ENCODE peak calls at places on chromosomes 16 and 17, in six cellular contexts. Y is right lobe of liver, X is esophagus squamous epithelium, N is psoas muscle, Z is heart right ventricle, K is astrocyte. H is an unnamed sample.

GRCh38 chr16:57132470-57132869 is 40.1 kb downstream of the CPNE2 start:
- DNase-seq in Y (no peak), X (no peak), N (no peak), Z (no peak), K (no peak), H (no peak)

GRCh38 chr17:8060274-8060673 is 21.4 kb downstream of the ALOX15B start:
- DNase-seq in Y (no peak), X (no peak), N (no peak), Z (peak; percentile 66), K (peak; percentile 25), H (peak; percentile 45)

GRCh38 chr17:45160505-45161287 is 979 bp upstream of the HEXIM2 start:
- DNase-seq in Y (peak; percentile 87), X (no peak), N (peak; percentile 88), Z (peak; percentile 78), K (peak; percentile 57), H (peak; percentile 88)

GRCh38 chr17:63696381-63696961 is 3.5 kb downstream of the LIMD2 start:
- DNase-seq in Y (no peak), X (no peak), N (no peak), Z (no peak), K (no peak), H (no peak)

GRCh38 chr17:7888184-7888920 is at the start of gene CHD3:
- DNase-seq in Y (no peak), X (no peak), N (no peak), Z (no peak), K (no peak), H (no peak)

GRCh38 chr17:69581061-69581955 is 166.8 kb downstream of the MAP2K6 start:
- DNase-seq in Y (no peak), X (no peak), N (no peak), Z (peak; percentile 29), K (peak; percentile 39), H (no peak)

GRCh38 chr17:7705269-7706255 is 560 bp downstream of the EFNB3 start:
- DNase-seq in Y (no peak), X (no peak), N (no peak), Z (no peak), K (no peak), H (no peak)

GRCh38 chr16:71351558-71351901 is 7.0 kb upstream of the CALB2 start:
- DNase-seq in Y (peak; percentile 66), X (no peak), N (no peak), Z (no peak), K (no peak), H (no peak)

GRCh38 chr16:28846933-28847273 is 755 bp upstream of the TUFM start:
- DNase-seq in Y (no peak), X (no peak), N (peak; percentile 50), Z (no peak), K (no peak), H (no peak)

GRCh38 chr16:31253642-31254045 is 6.1 kb upstream of the ITGAM start:
- DNase-seq in Y (peak; percentile 60), X (no peak), N (peak; percentile 63), Z (peak; percentile 14), K (no peak), H (no peak)

GRCh38 chr16:51708861-51709260 is 557.8 kb upstream of the SALL1 start:
- DNase-seq in Y (no peak), X (no peak), N (no peak), Z (no peak), K (no peak), H (no peak)

GRCh38 chr16:57801098-57801855 is 1.0 kb downstream of the KIFC3 start:
- DNase-seq in Y (peak; percentile 31), X (no peak), N (peak; percentile 18), Z (no peak), K (peak; percentile 74), H (no peak)

GRCh38 chr16:76081936-76082335 is 195.3 kb upstream of the CNTNAP4 start:
- DNase-seq in Y (no peak), X (no peak), N (no peak), Z (no peak), K (no peak), H (no peak)

GRCh38 chr17:51144266-51145022 is 8.9 kb upstream of the NME1 start:
- DNase-seq in Y (no peak), X (no peak), N (no peak), Z (no peak), K (no peak), H (no peak)

GRCh38 chr17:41340496-41340895 is 10.1 kb downstream of the KRT33A start:
- DNase-seq in Y (no peak), X (no peak), N (no peak), Z (no peak), K (no peak), H (no peak)

GRCh38 chr16:82776466-82777146 is 149.8 kb downstream of the CDH13 start:
- DNase-seq in Y (no peak), X (no peak), N (no peak), Z (no peak), K (no peak), H (no peak)

GRCh38 chr17:77957215-77957868 is 1.2 kb upstream of the TNRC6C start:
- DNase-seq in Y (no peak), X (no peak), N (no peak), Z (no peak), K (peak; percentile 13), H (no peak)

GRCh38 chr16:56916571-56917403 is 15.2 kb upstream of the HERPUD1 start:
- DNase-seq in Y (no peak), X (no peak), N (no peak), Z (no peak), K (no peak), H (no peak)

GRCh38 chr16:73063284-73063733 is 15.4 kb upstream of the ZFHX3 start:
- DNase-seq in Y (no peak), X (no peak), N (no peak), Z (no peak), K (no peak), H (no peak)

GRCh38 chr17:70230883-70231282 is 61.6 kb downstream of the KCNJ2 start:
- DNase-seq in Y (no peak), X (no peak), N (no peak), Z (no peak), K (no peak), H (no peak)

GRCh38 chr17:64343833-64344637 is 46.6 kb downstream of the PECAM1 start:
- DNase-seq in Y (peak; percentile 81), X (no peak), N (peak; percentile 70), Z (peak; percentile 92), K (peak; percentile 93), H (peak; percentile 86)

GRCh38 chr17:5730373-5730772 is 146.1 kb upstream of the NLRP1 start:
- DNase-seq in Y (no peak), X (no peak), N (no peak), Z (no peak), K (no peak), H (no peak)

GRCh38 chr17:70070297-70071027 is 4.6 kb upstream of the KCNJ16 start:
- DNase-seq in Y (no peak), X (no peak), N (no peak), Z (no peak), K (peak; percentile 27), H (no peak)

GRCh38 chr16:3098459-3099394 is at the start of gene ZSCAN10:
- DNase-seq in Y (no peak), X (no peak), N (peak; percentile 48), Z (no peak), K (no peak), H (no peak)

GRCh38 chr16:2244301-2244700 is 7.1 kb downstream of the ECI1 start:
- DNase-seq in Y (no peak), X (no peak), N (no peak), Z (no peak), K (no peak), H (no peak)

GRCh38 chr16:58499615-58500328 is at the start of gene NDRG4:
- DNase-seq in Y (no peak), X (no peak), N (no peak), Z (peak; percentile 58), K (peak; percentile 88), H (no peak)

GRCh38 chr16:49023095-49023494 is 258.5 kb downstream of the CBLN1 start:
- DNase-seq in Y (no peak), X (no peak), N (no peak), Z (no peak), K (peak; percentile 83), H (no peak)

GRCh38 chr17:3940965-3941698 is 23.1 kb downstream of the ATP2A3 start:
- DNase-seq in Y (no peak), X (no peak), N (no peak), Z (no peak), K (no peak), H (no peak)
- H3K27ac ChIP-seq in Y (no peak overlapping the region), X (no peak overlapping the region), N (no peak overlapping the region), Z (no peak overlapping the region), K (no peak overlapping the region), H (no peak overlapping the region)

DNA sequence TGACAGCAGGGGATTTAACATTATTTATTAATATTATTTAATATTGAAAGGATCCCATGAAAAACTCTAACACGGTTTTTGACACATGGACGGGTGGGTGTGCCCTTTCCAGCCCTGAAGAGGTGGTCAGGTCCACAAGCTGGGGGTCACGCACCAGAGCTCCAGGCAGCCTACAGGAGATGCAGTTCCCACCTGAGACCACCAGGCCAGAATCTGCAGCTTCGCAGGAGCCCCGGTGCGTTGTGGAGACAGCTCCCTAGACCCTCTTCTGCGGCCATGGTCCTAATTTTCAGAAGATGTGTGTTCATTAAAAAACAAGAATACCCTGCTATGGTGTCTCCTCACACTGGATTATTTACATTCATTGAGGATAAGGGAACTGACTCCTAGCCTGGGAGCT is 331.1 kb downstream of the C16orf95 start:
- DNase-seq in Y (no peak), X (no peak), N (no peak), Z (no peak), K (no peak), H (no peak)
- TF ChIP-seq CTCF in Y (no peak), X (no peak), N (no peak), Z (no peak), K (no peak), H (no peak)

DNA sequence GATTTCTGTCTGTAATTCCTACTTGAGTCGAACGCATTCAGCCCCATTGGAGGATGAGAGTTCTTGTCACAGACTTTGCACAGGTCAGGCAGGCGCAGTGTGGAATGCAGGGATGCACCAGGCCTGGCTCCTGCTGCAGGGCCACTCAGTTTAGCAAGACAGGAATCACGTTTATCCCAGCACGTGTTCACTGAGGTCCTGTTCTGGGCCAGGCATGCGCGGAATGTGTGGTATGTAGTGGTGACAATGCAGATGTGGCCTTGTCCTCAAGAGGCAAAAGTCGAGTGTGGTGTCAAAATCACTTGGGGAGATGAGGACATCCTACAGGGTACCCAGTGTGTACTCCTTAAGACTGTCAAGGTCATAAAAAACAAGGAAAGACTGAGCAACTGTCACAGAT is 121.4 kb upstream of the ADAMTS18 start:
- DNase-seq in Y (no peak), X (no peak), N (no peak), Z (no peak), K (peak; percentile 20), H (no peak)
- H3K27ac ChIP-seq in Y (no peak overlapping the region), X (no peak overlapping the region), N (no peak overlapping the region), Z (no peak overlapping the region), K (no peak overlapping the region), H (no peak overlapping the region)

DNA sequence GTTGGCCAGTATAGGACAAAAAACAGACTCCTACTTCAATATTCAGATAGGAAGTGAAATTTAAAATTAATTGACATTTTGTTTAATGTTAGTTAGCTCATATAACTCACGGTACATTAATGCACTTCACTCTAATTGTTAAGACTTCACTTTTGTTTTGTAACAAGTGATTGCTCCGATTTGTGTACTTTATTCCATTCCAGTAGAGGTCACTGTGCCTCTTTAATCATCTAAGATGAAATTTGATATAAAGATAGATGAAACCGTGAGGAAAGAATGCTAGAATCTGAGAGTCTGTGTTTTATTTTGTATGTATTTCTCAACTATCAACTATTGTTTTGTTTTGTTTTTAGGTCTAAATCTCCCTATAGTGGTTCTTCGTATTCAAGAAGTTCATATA is 29.0 kb downstream of the RBBP6 start:
- DNase-seq in Y (no peak), X (no peak), N (no peak), Z (no peak), K (peak; percentile 6), H (no peak)
- TF ChIP-seq CTCF in Y (peak; percentile 32), X (no peak), N (peak; percentile 13), Z (no peak), K (peak; percentile 41), H (peak; percentile 24)